ENCODE peak calls at places on chromosome 20, in four cellular contexts. S is HCT116, T is GM12878, I is H1. O is an unnamed sample.

GRCh38 chr20:62782149-62782892 is 14.0 kb upstream of the MRGBP start:
- DNase-seq in S (no peak), T (no peak), I (no peak), O (no peak)

GRCh38 chr20:57397693-57398108 is 6.5 kb downstream of the RBM38 start:
- DNase-seq in S (no peak), T (no peak), I (no peak), O (no peak)

GRCh38 chr20:52191132-52191435 is 495 bp downstream of the ZFP64 start:
- DNase-seq in S (no peak), T (no peak), I (no peak), O (peak)

GRCh38 chr20:11686900-11687543 is 230.7 kb upstream of the BTBD3 start:
- DNase-seq in S (no peak), T (no peak), I (no peak), O (no peak)

GRCh38 chr20:23305098-23305497 is 45.5 kb upstream of the NXT1 start:
- DNase-seq in S (no peak), T (no peak), I (no peak), O (no peak)

GRCh38 chr20:63057133-63058117 is 50.7 kb upstream of the BHLHE23 start:
- DNase-seq in S (no peak), T (no peak), I (no peak), O (no peak)

GRCh38 chr20:32116079-32116521 is 6.6 kb downstream of the TM9SF4 start:
- DNase-seq in S (no peak), T (no peak), I (no peak), O (no peak)

GRCh38 chr20:10519361-10520048 is 84.4 kb downstream of the SLX4IP start:
- DNase-seq in S (no peak), T (peak), I (no peak), O (no peak)

GRCh38 chr20:9492067-9492466 is 22.3 kb upstream of the LAMP5 start:
- DNase-seq in S (no peak), T (no peak), I (no peak), O (no peak)
- H3K4me3 ChIP-seq in S (no peak), T (no peak), I (no peak), O (no peak)

DNA sequence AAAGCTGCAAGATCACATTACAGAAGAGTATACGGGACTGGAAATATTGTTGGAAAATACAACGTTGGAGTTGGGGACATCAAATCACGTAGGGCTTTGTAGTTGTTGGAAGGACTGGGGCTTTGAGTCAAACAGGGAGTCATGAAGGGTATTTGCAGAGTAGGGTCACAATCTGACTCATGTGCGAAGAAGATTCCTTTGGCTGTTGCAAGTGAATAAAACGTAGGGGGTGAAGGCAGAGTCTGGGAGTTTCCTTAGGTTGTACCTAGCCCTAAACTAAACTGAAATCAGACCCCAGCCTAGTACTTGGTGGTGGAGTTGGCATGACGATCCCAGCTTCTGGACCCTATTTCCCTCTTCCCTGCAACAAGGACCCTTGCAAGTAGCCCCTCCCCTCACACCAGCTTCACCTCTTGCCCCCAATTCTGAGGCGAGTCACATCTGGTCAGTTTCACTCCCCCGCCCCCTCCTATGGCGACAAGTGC is 32.2 kb downstream of the SNX5 start:
- DNase-seq in S (no peak), T (no peak), I (no peak), O (no peak)
- TF ChIP-seq ZNF274 in S (no peak), T (no peak), I (no peak), O (no peak)

GRCh38 chr20:59932616-59933295 is 681 bp downstream of the SYCP2 start:
- DNase-seq in S (no peak), T (no peak), I (no peak), O (no peak)
- H3K4me3 ChIP-seq in S (no peak), T (no peak), I (no peak), O (no peak)

DNA sequence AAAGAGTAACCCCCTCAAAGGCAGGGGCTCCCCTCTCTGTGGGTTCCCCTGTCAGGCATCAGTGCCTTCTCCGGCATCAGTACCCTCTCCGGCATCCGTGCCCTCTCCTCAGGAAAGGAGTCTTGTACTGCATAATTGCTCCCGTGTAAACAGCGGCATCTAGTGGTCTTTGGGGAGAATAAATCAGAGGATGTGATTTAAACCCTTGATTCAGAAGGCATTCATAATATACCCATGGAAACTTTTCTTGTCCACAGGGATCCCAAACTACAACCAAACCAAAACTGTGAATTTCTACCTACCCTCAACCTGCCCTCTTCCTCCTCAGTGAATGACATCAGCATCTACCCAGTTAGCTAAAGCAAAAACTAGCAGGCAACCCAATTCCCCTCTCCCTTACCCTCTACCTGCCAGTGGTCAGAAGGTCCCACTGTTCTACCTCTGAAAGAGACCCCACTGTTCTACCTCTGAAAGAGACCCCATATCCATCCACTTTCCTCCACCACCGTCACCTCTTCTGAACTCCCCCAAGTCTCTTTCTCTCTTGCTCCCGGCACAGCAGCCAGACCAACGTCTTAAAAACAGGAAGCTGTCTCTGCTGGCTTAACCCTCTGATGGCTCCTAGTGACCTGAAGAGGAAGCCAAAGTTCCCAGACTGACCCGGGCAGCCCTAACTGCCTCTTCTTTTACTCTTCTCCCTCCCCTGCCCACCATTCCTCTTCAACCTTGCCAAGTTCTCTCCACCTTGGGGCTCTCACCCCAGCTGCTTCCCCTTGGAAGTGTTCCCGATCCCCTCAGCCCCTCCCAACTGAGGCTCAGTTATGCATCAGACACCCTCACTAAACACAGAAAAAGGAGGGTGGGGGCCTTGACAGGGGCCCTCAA is 27.2 kb downstream of the UBE2V1 start:
- DNase-seq in S (peak), T (no peak), I (no peak), O (peak)
- TF ChIP-seq ZNF274 in S (no peak), T (no peak), I (no peak), O (no peak)

GRCh38 chr20:55650609-55651228 is 354.6 kb downstream of the CBLN4 start:
- DNase-seq in S (no peak), T (no peak), I (no peak), O (no peak)
- H3K4me3 ChIP-seq in S (no peak), T (no peak), I (no peak), O (no peak)

GRCh38 chr20:44319880-44320422 is 8.9 kb upstream of the FITM2 start:
- DNase-seq in S (no peak), T (no peak), I (no peak), O (no peak)

GRCh38 chr20:44326391-44327159 is 10.3 kb upstream of the R3HDML start:
- DNase-seq in S (no peak), T (no peak), I (no peak), O (no peak)

GRCh38 chr20:44328428-44328827 is 8.4 kb upstream of the R3HDML start:
- DNase-seq in S (no peak), T (no peak), I (no peak), O (no peak)

GRCh38 chr20:44324343-44324742 is 12.5 kb upstream of the R3HDML start:
- DNase-seq in S (no peak), T (no peak), I (no peak), O (peak)
- TF ChIP-seq ZNF274 in S (no peak), T (no peak), I (no peak), O (no peak)

DNA sequence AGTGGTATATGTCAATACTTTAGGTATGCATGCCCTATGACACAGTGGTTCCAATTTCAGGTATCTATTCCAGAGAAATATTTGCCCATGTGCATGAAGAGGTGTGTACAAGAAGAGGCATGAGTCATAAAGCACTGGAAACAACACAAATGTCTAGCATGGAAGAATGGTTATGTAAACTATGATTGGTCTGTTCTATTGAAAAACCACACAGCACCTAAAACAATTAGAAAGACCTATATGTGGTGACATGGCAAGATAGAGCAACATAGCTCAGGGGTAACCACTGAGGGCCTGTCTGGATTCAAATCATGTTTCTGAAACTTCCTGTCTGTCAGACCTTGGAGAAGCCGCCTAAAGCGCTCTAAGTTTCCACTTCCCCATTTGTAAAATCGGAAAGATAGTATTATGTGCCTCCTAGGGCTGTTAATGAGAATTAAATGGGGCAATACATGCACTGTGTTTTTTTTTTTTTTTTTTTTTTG is 76.0 kb upstream of the SHLD1 start:
- DNase-seq in S (peak), T (peak), I (no peak), O (no peak)
- H3K4me3 ChIP-seq in S (no peak), T (no peak), I (no peak), O (no peak)

GRCh38 chr20:36582322-36582721 is 8.9 kb downstream of the TGIF2 start:
- DNase-seq in S (no peak), T (no peak), I (no peak), O (no peak)
- TF ChIP-seq ZNF274 in S (no peak), T (no peak), I (no peak), O (no peak)

O was measured in NT2/D1.